ENCODE peak calls at places on chromosomes 13 and 19, in seven cellular contexts. T is mesenchymal stem cell, J is neuronal stem cell, E is H9, L is IMR-90, C is trophoblast cell, Z is H1. R is an unnamed sample.

GRCh38 chr19:35628264-35628564 is 622 bp upstream of the RBM42 start:
- DNase-seq in Z (no peak), E (no peak), L (no peak), T (no peak), J (no peak), C (no peak), R (no peak)

GRCh38 chr13:49214917-49215376 is 5.2 kb upstream of the MLNR start:
- DNase-seq in Z (peak; percentile 59), C (peak; percentile 6), L (peak; percentile 6), E (peak; percentile 76), J (no peak), T (no peak), R (peak; percentile 60)

GRCh38 chr13:106570354-106570822 is 2.5 kb upstream of the ARGLU1 start:
- DNase-seq in T (peak; percentile 39), L (peak; percentile 61), E (peak; percentile 97), J (peak; percentile 31), Z (peak; percentile 69), C (peak; percentile 91), R (peak; percentile 98)

GRCh38 chr19:32691291-32691951 is at the start of gene NUDT19:
- DNase-seq in Z (peak; percentile 60), C (peak; percentile 66), T (peak; percentile 84), E (peak; percentile 71), L (peak; percentile 73), J (peak; percentile 36), R (no peak)

GRCh38 chr13:71877280-71877653 is 10.3 kb upstream of the DACH1 start:
- DNase-seq in J (peak; percentile 53), E (peak; percentile 68), Z (peak; percentile 49), L (no peak), T (peak; percentile 11), C (peak; percentile 21), R (peak; percentile 81)

GRCh38 chr13:45863716-45864590 is 12.4 kb upstream of the SIAH3 start:
- DNase-seq in Z (no peak), C (no peak), T (no peak), E (no peak), L (no peak), J (no peak), R (peak; percentile 38)

GRCh38 chr19:5143471-5144411 is 174.8 kb downstream of the KDM4B start:
- DNase-seq in J (no peak), T (no peak), C (no peak), Z (no peak), E (no peak), L (no peak), R (no peak)

GRCh38 chr19:41708481-41708880 is at the start of gene CEACAM5:
- DNase-seq in Z (no peak), J (no peak), E (no peak), C (no peak), L (no peak), T (no peak), R (no peak)

GRCh38 chr13:47233734-47234133 is 336.9 kb upstream of the HTR2A start:
- DNase-seq in E (no peak), L (no peak), Z (no peak), J (no peak), T (no peak), C (no peak), R (no peak)

GRCh38 chr19:28880735-28881401 is 332.1 kb downstream of the UQCRFS1 start:
- DNase-seq in Z (no peak), E (peak; percentile 65), L (no peak), C (no peak), T (no peak), J (no peak), R (no peak)
- H3K23ac ChIP-seq in Z (no peak overlapping the region), E (no peak overlapping the region), L (no peak overlapping the region), C (no peak overlapping the region), T (no peak overlapping the region), J (no peak overlapping the region), R (no peak overlapping the region)

DNA sequence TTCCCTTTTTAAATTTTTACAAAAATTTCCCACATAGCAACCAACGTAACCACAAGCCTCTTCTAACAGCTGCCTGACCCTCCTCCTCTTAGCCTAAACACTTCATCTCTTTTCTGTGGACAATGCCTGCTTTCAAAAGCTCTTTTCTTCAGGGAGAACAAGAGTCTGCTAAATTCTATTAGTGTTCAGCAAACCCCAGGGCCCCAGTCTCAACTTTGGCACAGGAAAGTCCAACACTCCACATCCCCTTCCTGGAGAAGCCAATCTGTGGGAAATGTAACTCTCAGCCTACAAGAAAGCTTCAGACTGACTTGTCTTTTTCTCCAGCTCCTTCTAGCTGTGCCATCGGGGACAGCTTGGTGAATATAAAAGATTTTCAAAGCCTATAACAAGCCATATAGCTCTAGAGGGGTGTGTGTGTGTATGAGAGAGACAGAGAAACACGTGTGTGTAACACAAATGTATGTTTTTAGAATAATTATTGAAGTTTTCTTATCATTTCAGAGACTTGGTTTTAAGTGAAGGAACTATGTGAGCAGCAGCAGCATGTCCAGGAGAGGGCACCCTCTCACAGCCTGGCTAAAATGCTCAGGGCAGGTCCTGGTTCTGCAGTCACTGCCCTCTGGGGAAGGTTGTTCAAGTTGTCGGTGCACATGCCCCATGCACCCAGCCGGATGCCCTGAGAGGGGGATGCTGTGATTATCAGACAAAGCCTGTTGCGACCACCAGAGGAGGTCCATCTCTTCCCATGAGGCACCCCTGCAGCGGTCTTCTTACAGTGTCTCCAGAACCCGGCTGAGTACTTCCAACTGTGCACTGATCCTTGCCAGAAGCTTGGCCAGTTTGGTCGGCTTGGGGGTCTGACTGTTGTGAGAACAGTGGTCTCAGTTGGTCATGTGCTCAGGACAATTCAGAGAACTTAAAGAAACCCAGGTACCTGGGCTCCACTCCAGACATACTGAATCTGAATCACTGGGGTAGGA is 34.4 kb downstream of the CCDC70 start:
- DNase-seq in E (peak; percentile 68), T (peak; percentile 64), L (peak; percentile 61), C (peak; percentile 75), Z (peak; percentile 69), J (peak; percentile 26), R (peak; percentile 74)
- H3K23ac ChIP-seq in E (no peak overlapping the region), T (no peak overlapping the region), L (no peak overlapping the region), C (no peak overlapping the region), Z (no peak overlapping the region), J (no peak overlapping the region), R (no peak overlapping the region)

GRCh38 chr13:70758932-70759331 is 650.7 kb upstream of the KLHL1 start:
- DNase-seq in C (no peak), Z (no peak), J (no peak), T (no peak), L (no peak), E (no peak), R (no peak)
- H3K23ac ChIP-seq in C (no peak overlapping the region), Z (no peak overlapping the region), J (no peak overlapping the region), T (no peak overlapping the region), L (no peak overlapping the region), E (no peak overlapping the region), R (no peak overlapping the region)

GRCh38 chr19:50780753-50781480 is 9.3 kb upstream of the ACP4 start:
- DNase-seq in Z (no peak), J (no peak), E (no peak), T (no peak), L (no peak), C (peak; percentile 91), R (no peak)
- H3K23ac ChIP-seq in Z (no peak overlapping the region), J (no peak overlapping the region), E (no peak overlapping the region), T (no peak overlapping the region), L (no peak overlapping the region), C (no peak overlapping the region), R (no peak overlapping the region)

GRCh38 chr19:18865973-18866799 is 29.8 kb downstream of the CERS1 start:
- DNase-seq in L (peak; percentile 36), Z (peak; percentile 96), E (peak; percentile 81), J (peak; percentile 59), C (peak; percentile 77), T (peak; percentile 54), R (peak; percentile 71)
- H3K23ac ChIP-seq in L (no peak overlapping the region), Z (no peak overlapping the region), E (no peak overlapping the region), J (peak overlapping the region; percentile 73), C (no peak overlapping the region), T (no peak overlapping the region), R (no peak overlapping the region)

GRCh38 chr13:59494560-59494970 is 669.2 kb downstream of the DIAPH3 start:
- DNase-seq in C (no peak), E (no peak), T (peak; percentile 27), L (peak; percentile 81), J (no peak), Z (no peak), R (no peak)
- H3K23ac ChIP-seq in C (no peak overlapping the region), E (no peak overlapping the region), T (no peak overlapping the region), L (no peak overlapping the region), J (no peak overlapping the region), Z (no peak overlapping the region), R (no peak overlapping the region)

DNA sequence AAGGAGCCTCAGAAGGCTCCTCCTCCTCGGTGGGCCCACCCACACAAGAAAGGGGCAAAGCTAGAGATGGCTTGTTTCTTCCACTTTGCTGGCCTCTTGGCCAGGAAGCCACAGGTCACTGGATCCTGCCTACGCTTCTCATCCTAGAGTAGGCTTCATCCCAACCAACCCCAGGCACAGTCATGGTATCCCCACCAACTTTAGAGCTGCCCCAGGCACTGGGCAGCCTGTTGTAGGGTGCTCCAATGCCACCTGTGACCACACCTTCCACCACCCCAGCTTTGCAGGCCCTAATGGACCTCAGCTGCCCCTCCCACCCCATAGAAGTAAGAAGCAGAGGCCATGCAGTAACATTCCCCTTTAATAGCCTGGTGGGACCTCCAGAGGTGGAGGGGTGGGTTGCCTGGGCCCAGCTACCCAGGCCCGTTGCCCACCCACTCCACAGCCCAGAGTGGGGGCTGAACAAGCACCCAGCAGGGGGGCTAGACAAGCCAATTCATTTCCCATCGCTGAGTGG is 522 bp upstream of the CHMP2A start:
- DNase-seq in E (no peak), T (no peak), J (no peak), C (no peak), Z (no peak), L (no peak), R (no peak)
- H3K23ac ChIP-seq in E (no peak overlapping the region), T (no peak overlapping the region), J (peak overlapping the region; percentile 90), C (no peak overlapping the region), Z (no peak overlapping the region), L (peak overlapping the region; percentile 46), R (no peak overlapping the region)

GRCh38 chr19:48689438-48689837 is 6.3 kb upstream of the FUT2 start:
- DNase-seq in T (no peak), Z (no peak), C (no peak), J (no peak), L (no peak), E (no peak), R (no peak)
- H3K23ac ChIP-seq in T (no peak overlapping the region), Z (no peak overlapping the region), C (no peak overlapping the region), J (no peak overlapping the region), L (no peak overlapping the region), E (no peak overlapping the region), R (no peak overlapping the region)

GRCh38 chr19:46423194-46423593 is 5.5 kb downstream of the PNMA8C start:
- DNase-seq in T (no peak), Z (no peak), J (no peak), L (no peak), C (no peak), E (no peak), R (no peak)
- H3K23ac ChIP-seq in T (no peak overlapping the region), Z (no peak overlapping the region), J (no peak overlapping the region), L (no peak overlapping the region), C (no peak overlapping the region), E (no peak overlapping the region), R (no peak overlapping the region)

DNA sequence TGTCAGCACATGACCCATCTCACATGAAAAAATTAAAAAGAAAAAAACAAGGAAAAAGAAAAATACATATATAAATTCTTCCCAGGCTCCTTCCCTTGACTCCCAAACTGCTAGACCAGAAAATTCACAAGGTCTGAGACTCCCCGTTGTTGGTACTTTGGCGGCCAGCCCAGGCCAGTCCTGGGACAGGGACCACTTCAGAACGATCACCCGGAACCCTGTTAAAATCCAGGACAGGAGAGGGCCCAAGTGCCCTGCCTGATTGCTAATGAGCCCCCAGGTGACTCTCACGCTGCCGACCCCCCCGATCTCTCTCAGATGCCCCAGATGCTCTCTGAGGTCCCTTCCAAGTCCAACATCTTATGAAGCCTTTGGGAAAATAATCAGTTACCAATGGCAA is 107.2 kb downstream of the COL4A2 start:
- DNase-seq in L (no peak), T (no peak), J (no peak), Z (no peak), C (no peak), E (no peak), R (no peak)
- H3K23ac ChIP-seq in L (no peak overlapping the region), T (no peak overlapping the region), J (no peak overlapping the region), Z (no peak overlapping the region), C (no peak overlapping the region), E (no peak overlapping the region), R (no peak overlapping the region)

R was measured in mesendoderm.